ENCODE peak calls at places on chromosomes 1 and 21, in four cellular contexts. One of them, this sample, is unnamed.
A peak's percentile ranks its signal among the peaks of the same experiment; 100 is the strongest.

GRCh38 chr1:205354259-205354904 is 2.3 kb downstream of the KLHDC8A start:
- DNase-seq in H1: no peak
- DNase-seq in IMR-90: peak; percentile 76
- DNase-seq in mesendoderm: peak; percentile 76
- DNase-seq in this sample: no peak

GRCh38 chr1:201946224-201946908 is at the start of gene LMOD1:
- DNase-seq in H1: peak; percentile 74
- DNase-seq in IMR-90: peak; percentile 98
- DNase-seq in mesendoderm: peak; percentile 92
- DNase-seq in this sample: peak; percentile 95

GRCh38 chr1:29282924-29283803 is 46.8 kb downstream of the PTPRU start:
- DNase-seq in H1: peak; percentile 98
- DNase-seq in IMR-90: peak; percentile 40
- DNase-seq in mesendoderm: peak; percentile 100
- DNase-seq in this sample: peak; percentile 99

GRCh38 chr21:16587141-16587570 is 857.4 kb downstream of the USP25 start:
- DNase-seq in H1: no peak
- DNase-seq in IMR-90: peak; percentile 65
- DNase-seq in mesendoderm: peak; percentile 58
- DNase-seq in this sample: peak; percentile 41

GRCh38 chr1:11564237-11564636 is 85.3 kb downstream of the DISP3 start:
- DNase-seq in H1: no peak
- DNase-seq in IMR-90: no peak
- DNase-seq in mesendoderm: peak; percentile 73
- DNase-seq in this sample: no peak

GRCh38 chr1:43904660-43905551 is 28.7 kb upstream of the ARTN start:
- DNase-seq in H1: no peak
- DNase-seq in IMR-90: no peak
- DNase-seq in mesendoderm: no peak
- DNase-seq in this sample: no peak

GRCh38 chr1:236774926-236775325 is 20.2 kb upstream of the MTR start:
- DNase-seq in H1: no peak
- DNase-seq in IMR-90: peak; percentile 15
- DNase-seq in mesendoderm: peak; percentile 71
- DNase-seq in this sample: no peak

GRCh38 chr1:237258871-237259270 is 216.9 kb downstream of the RYR2 start:
- DNase-seq in H1: no peak
- DNase-seq in IMR-90: no peak
- DNase-seq in mesendoderm: no peak
- DNase-seq in this sample: no peak

GRCh38 chr1:67193700-67194099 is 27.4 kb downstream of the IL23R start:
- DNase-seq in H1: no peak
- DNase-seq in IMR-90: no peak
- DNase-seq in mesendoderm: no peak
- DNase-seq in this sample: no peak

GRCh38 chr1:246332078-246332477 is 175.0 kb downstream of the SMYD3 start:
- DNase-seq in H1: no peak
- DNase-seq in IMR-90: no peak
- DNase-seq in mesendoderm: no peak
- DNase-seq in this sample: no peak

GRCh38 chr1:34950428-34950827 is 21.0 kb upstream of the DLGAP3 start:
- DNase-seq in H1: no peak
- DNase-seq in IMR-90: no peak
- DNase-seq in mesendoderm: no peak
- DNase-seq in this sample: no peak

GRCh38 chr21:41601573-41602371 is 93.8 kb upstream of the TMPRSS2 start:
- DNase-seq in H1: no peak
- DNase-seq in IMR-90: peak; percentile 13
- DNase-seq in mesendoderm: no peak
- DNase-seq in this sample: no peak

GRCh38 chr1:10771789-10772188 is 24.7 kb downstream of the CASZ1 start:
- DNase-seq in H1: no peak
- DNase-seq in IMR-90: no peak
- DNase-seq in mesendoderm: no peak
- DNase-seq in this sample: no peak

GRCh38 chr1:47445823-47446567 is 8.2 kb downstream of the FOXD2 start:
- DNase-seq in H1: no peak
- DNase-seq in IMR-90: no peak
- DNase-seq in mesendoderm: no peak
- DNase-seq in this sample: no peak

GRCh38 chr1:94122201-94122970 is 1.4 kb upstream of the ABCA4 start:
- DNase-seq in H1: no peak
- DNase-seq in IMR-90: peak; percentile 89
- DNase-seq in mesendoderm: no peak
- DNase-seq in this sample: no peak

GRCh38 chr1:153699116-153699515 is 20.6 kb downstream of the NPR1 start:
- DNase-seq in H1: no peak
- DNase-seq in IMR-90: peak; percentile 35
- DNase-seq in mesendoderm: no peak
- DNase-seq in this sample: no peak

GRCh38 chr1:41840592-41841246 is 78.0 kb downstream of the HIVEP3 start:
- DNase-seq in H1: no peak
- DNase-seq in IMR-90: no peak
- DNase-seq in mesendoderm: no peak
- DNase-seq in this sample: no peak

GRCh38 chr1:182163821-182164223 is 102.3 kb upstream of the ZNF648 start:
- DNase-seq in H1: no peak
- DNase-seq in IMR-90: no peak
- DNase-seq in mesendoderm: no peak
- DNase-seq in this sample: no peak

GRCh38 chr1:218705911-218706893 is 361.1 kb downstream of the TGFB2 start:
- DNase-seq in H1: no peak
- DNase-seq in IMR-90: peak; percentile 97
- DNase-seq in mesendoderm: peak; percentile 53
- DNase-seq in this sample: no peak

GRCh38 chr1:66623812-66624211 is 89.9 kb downstream of the SGIP1 start:
- DNase-seq in H1: no peak
- DNase-seq in IMR-90: peak; percentile 76
- DNase-seq in mesendoderm: no peak
- DNase-seq in this sample: no peak

GRCh38 chr1:7589774-7590425 is 181.2 kb upstream of the VAMP3 start:
- DNase-seq in H1: no peak
- DNase-seq in IMR-90: peak; percentile 11
- DNase-seq in mesendoderm: no peak
- DNase-seq in this sample: no peak

GRCh38 chr1:229271448-229272120 is 673 bp downstream of the RAB4A start:
- DNase-seq in H1: no peak
- DNase-seq in IMR-90: peak; percentile 38
- DNase-seq in mesendoderm: peak; percentile 38
- DNase-seq in this sample: no peak

GRCh38 chr21:36516271-36516670 is 36.3 kb upstream of the CLDN14 start:
- DNase-seq in H1: no peak
- DNase-seq in IMR-90: no peak
- DNase-seq in mesendoderm: no peak
- DNase-seq in this sample: no peak

GRCh38 chr21:25561668-25562641 is 45.3 kb downstream of the MRPL39 start:
- DNase-seq in H1: no peak
- DNase-seq in IMR-90: peak; percentile 82
- DNase-seq in mesendoderm: peak; percentile 77
- DNase-seq in this sample: peak; percentile 66

GRCh38 chr1:167926486-167926997 is 9.9 kb upstream of the DCAF6 start:
- DNase-seq in H1: no peak
- DNase-seq in IMR-90: no peak
- DNase-seq in mesendoderm: peak; percentile 60
- DNase-seq in this sample: peak; percentile 36

GRCh38 chr1:25031966-25032667 is 102.0 kb upstream of the RUNX3 start:
- DNase-seq in H1: no peak
- DNase-seq in IMR-90: peak; percentile 63
- DNase-seq in mesendoderm: no peak
- DNase-seq in this sample: no peak

GRCh38 chr1:36715797-36716196 is 233.1 kb upstream of the CSF3R start:
- DNase-seq in H1: no peak
- DNase-seq in IMR-90: no peak
- DNase-seq in mesendoderm: no peak
- DNase-seq in this sample: no peak

GRCh38 chr1:1019122-1019999 is 559 bp upstream of the AGRN start:
- DNase-seq in H1: no peak
- DNase-seq in IMR-90: peak; percentile 75
- DNase-seq in mesendoderm: peak; percentile 86
- DNase-seq in this sample: peak; percentile 79

GRCh38 chr21:15128267-15128666 is 63.5 kb upstream of the NRIP1 start:
- DNase-seq in H1: no peak
- DNase-seq in IMR-90: no peak
- DNase-seq in mesendoderm: no peak
- DNase-seq in this sample: no peak

GRCh38 chr21:44566403-44566802 is 7.1 kb upstream of the KRTAP10-4 start:
- DNase-seq in H1: no peak
- DNase-seq in IMR-90: no peak
- DNase-seq in mesendoderm: no peak
- DNase-seq in this sample: no peak

GRCh38 chr1:232142403-232143314 is 487.3 kb downstream of the SIPA1L2 start:
- DNase-seq in H1: no peak
- DNase-seq in IMR-90: peak; percentile 82
- DNase-seq in mesendoderm: no peak
- DNase-seq in this sample: no peak

GRCh38 chr1:225738763-225739162 is 38.9 kb upstream of the SRP9 start:
- DNase-seq in H1: no peak
- DNase-seq in IMR-90: no peak
- DNase-seq in mesendoderm: no peak
- DNase-seq in this sample: no peak

GRCh38 chr1:231626951-231627614 is 493 bp downstream of the DISC1 start:
- DNase-seq in H1: no peak
- DNase-seq in IMR-90: peak; percentile 43
- DNase-seq in mesendoderm: peak; percentile 86
- DNase-seq in this sample: peak; percentile 83

GRCh38 chr1:211788626-211789025 is 41.9 kb downstream of the LPGAT1 start:
- DNase-seq in H1: no peak
- DNase-seq in IMR-90: peak; percentile 50
- DNase-seq in mesendoderm: no peak
- DNase-seq in this sample: no peak

GRCh38 chr1:23578997-23579363 is 19.7 kb upstream of the ID3 start:
- DNase-seq in H1: no peak
- DNase-seq in IMR-90: no peak
- DNase-seq in mesendoderm: no peak
- DNase-seq in this sample: no peak

GRCh38 chr1:23581219-23581618 is 21.9 kb upstream of the ID3 start:
- DNase-seq in H1: no peak
- DNase-seq in IMR-90: peak; percentile 96
- DNase-seq in mesendoderm: no peak
- DNase-seq in this sample: no peak

GRCh38 chr1:23576338-23577055 is 17.2 kb upstream of the ID3 start:
- DNase-seq in H1: no peak
- DNase-seq in IMR-90: no peak
- DNase-seq in mesendoderm: no peak
- DNase-seq in this sample: no peak

GRCh38 chr1:23577056-23577985 is 18.0 kb upstream of the ID3 start:
- DNase-seq in H1: no peak
- DNase-seq in IMR-90: peak; percentile 95
- DNase-seq in mesendoderm: no peak
- DNase-seq in this sample: no peak

DNA sequence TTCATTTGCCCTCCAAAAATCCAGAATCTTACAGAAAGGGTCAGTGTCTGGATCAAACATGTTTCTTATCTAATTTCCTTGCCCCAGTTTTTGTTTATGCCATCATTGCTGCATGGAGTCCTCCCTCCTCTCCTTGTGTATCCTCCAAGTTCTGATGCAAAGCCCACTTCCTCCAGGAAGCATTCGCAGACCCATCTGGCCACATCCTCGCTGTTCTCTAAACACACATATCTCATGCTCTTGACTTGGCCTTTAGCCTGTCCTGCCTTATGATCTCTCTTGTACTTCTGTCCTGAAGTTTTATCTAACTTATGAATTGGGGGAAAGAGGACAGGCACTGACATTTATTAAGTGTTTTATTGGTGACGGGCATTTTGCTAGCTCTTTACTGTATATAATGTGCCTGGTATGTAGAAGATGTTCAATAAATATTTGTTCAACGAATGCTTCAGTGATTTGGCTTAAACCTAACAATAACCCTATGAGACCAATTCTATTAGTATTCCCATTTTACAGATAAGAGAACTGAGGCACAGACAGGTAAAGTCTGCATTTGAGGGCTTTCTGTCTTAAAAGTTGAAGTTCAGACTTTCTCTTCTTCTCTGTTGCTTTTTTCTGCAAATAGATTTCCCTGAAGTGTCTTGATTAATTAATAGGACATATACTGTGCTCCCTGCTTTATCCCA is 19.2 kb upstream of the ID3 start:
- DNase-seq in H1: no peak
- DNase-seq in IMR-90: peak; percentile 72
- DNase-seq in mesendoderm: no peak
- DNase-seq in this sample: no peak
- H4K5ac ChIP-seq in H1: no peak overlapping the region
- H4K5ac ChIP-seq in IMR-90: peak overlapping the region; percentile 75
- H4K5ac ChIP-seq in mesendoderm: no peak overlapping the region
- H4K5ac ChIP-seq in this sample: no peak overlapping the region

GRCh38 chr1:55140137-55140536 is 75.0 kb downstream of the USP24 start:
- DNase-seq in H1: no peak
- DNase-seq in IMR-90: no peak
- DNase-seq in mesendoderm: no peak
- DNase-seq in this sample: no peak
- H4K5ac ChIP-seq in H1: no peak overlapping the region
- H4K5ac ChIP-seq in IMR-90: no peak overlapping the region
- H4K5ac ChIP-seq in mesendoderm: no peak overlapping the region
- H4K5ac ChIP-seq in this sample: no peak overlapping the region

GRCh38 chr1:175671066-175671465 is 72.3 kb downstream of the TNR start:
- DNase-seq in H1: no peak
- DNase-seq in IMR-90: no peak
- DNase-seq in mesendoderm: no peak
- DNase-seq in this sample: no peak

GRCh38 chr1:175663991-175664390 is 79.4 kb downstream of the TNR start:
- DNase-seq in H1: no peak
- DNase-seq in IMR-90: no peak
- DNase-seq in mesendoderm: no peak
- DNase-seq in this sample: no peak

DNA sequence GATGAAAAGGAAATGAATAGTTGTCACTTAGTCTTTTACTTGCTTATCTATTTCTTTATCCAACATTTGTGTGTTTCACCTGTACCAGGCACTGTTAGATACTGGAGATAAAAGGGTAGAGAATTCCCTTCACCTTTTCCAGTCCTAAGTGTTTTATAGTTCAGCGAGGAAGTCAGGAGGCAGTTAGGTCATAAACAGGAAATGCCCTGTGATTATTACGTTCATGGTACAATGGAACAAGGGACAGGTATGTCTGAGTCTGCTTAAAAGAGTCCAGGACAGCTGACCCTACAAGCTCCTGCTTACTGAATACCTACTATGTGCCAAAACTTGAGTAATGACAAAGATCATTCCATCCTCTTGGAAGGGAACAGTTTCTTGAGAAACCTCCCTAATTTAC is 77.8 kb downstream of the TNR start:
- DNase-seq in H1: no peak
- DNase-seq in IMR-90: no peak
- DNase-seq in mesendoderm: no peak
- DNase-seq in this sample: no peak
- H4K5ac ChIP-seq in H1: no peak overlapping the region
- H4K5ac ChIP-seq in IMR-90: no peak overlapping the region
- H4K5ac ChIP-seq in mesendoderm: no peak overlapping the region
- H4K5ac ChIP-seq in this sample: no peak overlapping the region

DNA sequence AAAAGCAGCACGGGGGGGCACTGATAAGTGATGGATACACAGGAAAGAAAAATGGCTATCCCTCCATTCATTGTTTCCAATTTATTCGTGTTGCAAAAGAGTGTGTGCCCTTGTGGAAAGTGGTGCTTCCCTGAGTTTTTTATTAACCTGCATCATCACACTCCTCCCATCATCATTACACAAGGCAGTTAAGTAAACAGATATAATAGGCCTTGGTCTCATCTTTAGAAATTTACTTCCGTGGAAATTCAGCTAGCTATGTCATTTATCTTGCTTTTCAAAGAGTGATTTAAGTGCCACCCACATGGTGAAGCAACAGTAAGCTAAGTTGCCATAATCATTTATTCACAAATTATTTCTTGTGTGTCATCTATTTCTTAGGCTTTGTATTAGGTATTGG is 473.3 kb downstream of the NEGR1 start:
- DNase-seq in H1: no peak
- DNase-seq in IMR-90: no peak
- DNase-seq in mesendoderm: no peak
- DNase-seq in this sample: no peak
- H4K5ac ChIP-seq in H1: no peak overlapping the region
- H4K5ac ChIP-seq in IMR-90: no peak overlapping the region
- H4K5ac ChIP-seq in mesendoderm: no peak overlapping the region
- H4K5ac ChIP-seq in this sample: no peak overlapping the region

This sample was measured in H9.